ENCODE peak calls at places on chromosome 14, in ten cellular contexts. One of them, this sample, is unnamed.

GRCh38 chr14:104107611-104108569 is 22.4 kb downstream of the ASPG start:
- DNase-seq in SJSA1: no peak
- DNase-seq in GM06990: no peak
- DNase-seq in lung: no peak
- DNase-seq in aorta: peak; percentile 72
- DNase-seq in cardiac fibroblast: no peak
- DNase-seq in AG10803: no peak
- DNase-seq in IMR-90: no peak
- DNase-seq in HFF-Myc: no peak
- DNase-seq in fibroblast of the aortic adventitia: no peak
- DNase-seq in this sample: no peak

GRCh38 chr14:104968153-104968527 is 10.0 kb downstream of the AHNAK2 start:
- DNase-seq in SJSA1: no peak
- DNase-seq in GM06990: no peak
- DNase-seq in lung: peak; percentile 56
- DNase-seq in aorta: peak; percentile 93
- DNase-seq in cardiac fibroblast: peak; percentile 41
- DNase-seq in AG10803: peak; percentile 38
- DNase-seq in IMR-90: peak; percentile 35
- DNase-seq in HFF-Myc: no peak
- DNase-seq in fibroblast of the aortic adventitia: peak; percentile 60
- DNase-seq in this sample: no peak

GRCh38 chr14:49892636-49893308 is at the start of gene ARF6:
- DNase-seq in SJSA1: peak; percentile 97
- DNase-seq in GM06990: peak; percentile 99
- DNase-seq in lung: peak; percentile 98
- DNase-seq in aorta: peak; percentile 100
- DNase-seq in cardiac fibroblast: peak; percentile 97
- DNase-seq in AG10803: peak; percentile 97
- DNase-seq in IMR-90: peak; percentile 96
- DNase-seq in HFF-Myc: peak; percentile 86
- DNase-seq in fibroblast of the aortic adventitia: peak; percentile 96
- DNase-seq in this sample: peak; percentile 90

GRCh38 chr14:100862277-100862676 is 36.4 kb downstream of the MEG3 start:
- DNase-seq in SJSA1: no peak
- DNase-seq in GM06990: no peak
- DNase-seq in lung: no peak
- DNase-seq in aorta: peak; percentile 59
- DNase-seq in cardiac fibroblast: peak; percentile 25
- DNase-seq in AG10803: peak; percentile 11
- DNase-seq in IMR-90: peak; percentile 31
- DNase-seq in HFF-Myc: no peak
- DNase-seq in fibroblast of the aortic adventitia: no peak
- DNase-seq in this sample: no peak

GRCh38 chr14:93926209-93926872 is 803 bp upstream of the FAM181A start:
- DNase-seq in SJSA1: no peak
- DNase-seq in GM06990: no peak
- DNase-seq in lung: no peak
- DNase-seq in aorta: no peak
- DNase-seq in cardiac fibroblast: no peak
- DNase-seq in AG10803: no peak
- DNase-seq in IMR-90: no peak
- DNase-seq in HFF-Myc: no peak
- DNase-seq in fibroblast of the aortic adventitia: no peak
- DNase-seq in this sample: no peak

GRCh38 chr14:52911904-52912303 is 38.9 kb downstream of the FERMT2 start:
- DNase-seq in SJSA1: no peak
- DNase-seq in GM06990: no peak
- DNase-seq in lung: no peak
- DNase-seq in aorta: no peak
- DNase-seq in cardiac fibroblast: no peak
- DNase-seq in AG10803: no peak
- DNase-seq in IMR-90: no peak
- DNase-seq in HFF-Myc: no peak
- DNase-seq in fibroblast of the aortic adventitia: no peak
- DNase-seq in this sample: no peak

GRCh38 chr14:84273181-84273580 is 1256.8 kb upstream of the FLRT2 start:
- DNase-seq in SJSA1: no peak
- DNase-seq in GM06990: no peak
- DNase-seq in lung: no peak
- DNase-seq in aorta: no peak
- DNase-seq in cardiac fibroblast: no peak
- DNase-seq in AG10803: no peak
- DNase-seq in IMR-90: no peak
- DNase-seq in HFF-Myc: no peak
- DNase-seq in fibroblast of the aortic adventitia: no peak
- DNase-seq in this sample: no peak

GRCh38 chr14:105480807-105481801 is 5.6 kb upstream of the CRIP1 start:
- DNase-seq in SJSA1: peak; percentile 95
- DNase-seq in GM06990: peak; percentile 82
- DNase-seq in lung: peak; percentile 89
- DNase-seq in aorta: peak; percentile 97
- DNase-seq in cardiac fibroblast: peak; percentile 92
- DNase-seq in AG10803: peak; percentile 87
- DNase-seq in IMR-90: peak; percentile 81
- DNase-seq in HFF-Myc: peak; percentile 70
- DNase-seq in fibroblast of the aortic adventitia: peak; percentile 86
- DNase-seq in this sample: no peak

GRCh38 chr14:101353422-101353821 is 207.9 kb upstream of the DIO3 start:
- DNase-seq in SJSA1: no peak
- DNase-seq in GM06990: no peak
- DNase-seq in lung: no peak
- DNase-seq in aorta: no peak
- DNase-seq in cardiac fibroblast: no peak
- DNase-seq in AG10803: no peak
- DNase-seq in IMR-90: no peak
- DNase-seq in HFF-Myc: no peak
- DNase-seq in fibroblast of the aortic adventitia: no peak
- DNase-seq in this sample: no peak

GRCh38 chr14:73238262-73238852 is 1.1 kb downstream of the PAPLN start:
- DNase-seq in SJSA1: peak; percentile 77
- DNase-seq in GM06990: no peak
- DNase-seq in lung: no peak
- DNase-seq in aorta: peak; percentile 69
- DNase-seq in cardiac fibroblast: peak; percentile 75
- DNase-seq in AG10803: peak; percentile 70
- DNase-seq in IMR-90: peak; percentile 73
- DNase-seq in HFF-Myc: peak; percentile 25
- DNase-seq in fibroblast of the aortic adventitia: peak; percentile 68
- DNase-seq in this sample: no peak

GRCh38 chr14:55130194-55130550 is 1.1 kb downstream of the LGALS3 start:
- DNase-seq in SJSA1: peak; percentile 50
- DNase-seq in GM06990: no peak
- DNase-seq in lung: no peak
- DNase-seq in aorta: no peak
- DNase-seq in cardiac fibroblast: peak; percentile 64
- DNase-seq in AG10803: peak; percentile 43
- DNase-seq in IMR-90: peak; percentile 69
- DNase-seq in HFF-Myc: no peak
- DNase-seq in fibroblast of the aortic adventitia: peak; percentile 45
- DNase-seq in this sample: no peak

GRCh38 chr14:59707778-59708635 is 131.4 kb upstream of the CCDC175 start:
- DNase-seq in SJSA1: no peak
- DNase-seq in GM06990: no peak
- DNase-seq in lung: no peak
- DNase-seq in aorta: no peak
- DNase-seq in cardiac fibroblast: no peak
- DNase-seq in AG10803: no peak
- DNase-seq in IMR-90: no peak
- DNase-seq in HFF-Myc: no peak
- DNase-seq in fibroblast of the aortic adventitia: peak; percentile 43
- DNase-seq in this sample: no peak
- H3K4me3 ChIP-seq in SJSA1: no peak overlapping the region
- H3K4me3 ChIP-seq in GM06990: no peak overlapping the region
- H3K4me3 ChIP-seq in lung: no peak overlapping the region
- H3K4me3 ChIP-seq in aorta: no peak overlapping the region
- H3K4me3 ChIP-seq in cardiac fibroblast: no peak overlapping the region
- H3K4me3 ChIP-seq in AG10803: no peak overlapping the region
- H3K4me3 ChIP-seq in IMR-90: no peak overlapping the region
- H3K4me3 ChIP-seq in HFF-Myc: no peak overlapping the region
- H3K4me3 ChIP-seq in fibroblast of the aortic adventitia: no peak overlapping the region
- H3K4me3 ChIP-seq in this sample: no peak overlapping the region

DNA sequence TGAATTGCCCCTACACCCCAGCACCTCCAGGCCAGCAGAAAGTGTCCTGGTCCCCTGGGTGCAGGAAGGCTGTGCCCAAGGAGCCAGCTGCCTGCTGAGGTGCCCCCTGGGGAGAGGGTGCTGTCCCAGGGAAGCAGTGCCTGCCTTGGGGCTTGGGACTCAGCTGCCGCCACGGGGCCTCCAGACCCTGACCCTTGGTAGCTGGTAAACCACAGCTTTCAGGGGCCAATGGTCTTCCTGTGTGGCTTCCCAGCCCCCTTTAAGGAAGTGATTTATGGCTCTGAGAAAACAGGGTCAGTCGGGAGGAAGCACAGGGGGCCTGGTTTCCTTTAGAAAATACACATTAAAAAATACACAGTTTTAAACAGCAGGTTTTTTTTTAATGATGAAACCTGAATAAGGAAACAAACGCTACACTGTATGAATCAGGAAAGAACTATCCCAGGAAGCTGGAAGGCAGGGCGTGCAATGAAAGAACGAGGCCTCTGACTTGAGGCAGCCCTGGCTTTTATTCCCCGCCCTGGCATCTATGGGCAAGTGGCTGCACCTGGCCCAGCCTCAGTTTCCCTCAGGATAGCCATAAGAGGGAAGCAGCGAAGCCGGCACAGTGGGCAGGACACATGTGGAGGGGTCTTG is 40.6 kb upstream of the EML1 start:
- DNase-seq in SJSA1: peak; percentile 94
- DNase-seq in GM06990: no peak
- DNase-seq in lung: no peak
- DNase-seq in aorta: peak; percentile 73
- DNase-seq in cardiac fibroblast: peak; percentile 80
- DNase-seq in AG10803: peak; percentile 72
- DNase-seq in IMR-90: peak; percentile 76
- DNase-seq in HFF-Myc: peak; percentile 39
- DNase-seq in fibroblast of the aortic adventitia: peak; percentile 70
- DNase-seq in this sample: no peak
- H3K4me3 ChIP-seq in SJSA1: peak overlapping the region; percentile 4
- H3K4me3 ChIP-seq in GM06990: no peak overlapping the region
- H3K4me3 ChIP-seq in lung: no peak overlapping the region
- H3K4me3 ChIP-seq in aorta: no peak overlapping the region
- H3K4me3 ChIP-seq in cardiac fibroblast: no peak overlapping the region
- H3K4me3 ChIP-seq in AG10803: no peak overlapping the region
- H3K4me3 ChIP-seq in IMR-90: no peak overlapping the region
- H3K4me3 ChIP-seq in HFF-Myc: no peak overlapping the region
- H3K4me3 ChIP-seq in fibroblast of the aortic adventitia: no peak overlapping the region
- H3K4me3 ChIP-seq in this sample: no peak overlapping the region

GRCh38 chr14:95320076-95320895 is 578 bp upstream of the CLMN start:
- DNase-seq in SJSA1: no peak
- DNase-seq in GM06990: no peak
- DNase-seq in lung: no peak
- DNase-seq in aorta: no peak
- DNase-seq in cardiac fibroblast: no peak
- DNase-seq in AG10803: no peak
- DNase-seq in IMR-90: no peak
- DNase-seq in HFF-Myc: no peak
- DNase-seq in fibroblast of the aortic adventitia: no peak
- DNase-seq in this sample: no peak
- H3K4me3 ChIP-seq in SJSA1: peak overlapping the region; percentile 30
- H3K4me3 ChIP-seq in GM06990: peak overlapping the region; percentile 52
- H3K4me3 ChIP-seq in lung: no peak overlapping the region
- H3K4me3 ChIP-seq in aorta: peak overlapping the region; percentile 30
- H3K4me3 ChIP-seq in cardiac fibroblast: peak overlapping the region; percentile 51
- H3K4me3 ChIP-seq in AG10803: peak overlapping the region; percentile 49
- H3K4me3 ChIP-seq in IMR-90: peak overlapping the region; percentile 15
- H3K4me3 ChIP-seq in HFF-Myc: peak overlapping the region; percentile 19
- H3K4me3 ChIP-seq in fibroblast of the aortic adventitia: peak overlapping the region; percentile 42
- H3K4me3 ChIP-seq in this sample: peak overlapping the region; percentile 42

GRCh38 chr14:61761557-61761956 is 663 bp upstream of the SNAPC1 start:
- DNase-seq in SJSA1: no peak
- DNase-seq in GM06990: no peak
- DNase-seq in lung: no peak
- DNase-seq in aorta: no peak
- DNase-seq in cardiac fibroblast: no peak
- DNase-seq in AG10803: no peak
- DNase-seq in IMR-90: no peak
- DNase-seq in HFF-Myc: no peak
- DNase-seq in fibroblast of the aortic adventitia: no peak
- DNase-seq in this sample: no peak

GRCh38 chr14:61766136-61766535 is 3.9 kb downstream of the SNAPC1 start:
- DNase-seq in SJSA1: no peak
- DNase-seq in GM06990: no peak
- DNase-seq in lung: no peak
- DNase-seq in aorta: no peak
- DNase-seq in cardiac fibroblast: no peak
- DNase-seq in AG10803: no peak
- DNase-seq in IMR-90: no peak
- DNase-seq in HFF-Myc: no peak
- DNase-seq in fibroblast of the aortic adventitia: no peak
- DNase-seq in this sample: no peak

GRCh38 chr14:61761959-61762786 is at the start of gene SNAPC1:
- DNase-seq in SJSA1: peak; percentile 88
- DNase-seq in GM06990: peak; percentile 97
- DNase-seq in lung: peak; percentile 97
- DNase-seq in aorta: peak; percentile 99
- DNase-seq in cardiac fibroblast: peak; percentile 98
- DNase-seq in AG10803: peak; percentile 97
- DNase-seq in IMR-90: peak; percentile 97
- DNase-seq in HFF-Myc: peak; percentile 98
- DNase-seq in fibroblast of the aortic adventitia: peak; percentile 98
- DNase-seq in this sample: peak; percentile 96

GRCh38 chr14:61765225-61765943 is 3.2 kb downstream of the SNAPC1 start:
- DNase-seq in SJSA1: no peak
- DNase-seq in GM06990: no peak
- DNase-seq in lung: no peak
- DNase-seq in aorta: no peak
- DNase-seq in cardiac fibroblast: peak; percentile 6
- DNase-seq in AG10803: no peak
- DNase-seq in IMR-90: no peak
- DNase-seq in HFF-Myc: no peak
- DNase-seq in fibroblast of the aortic adventitia: no peak
- DNase-seq in this sample: no peak

DNA sequence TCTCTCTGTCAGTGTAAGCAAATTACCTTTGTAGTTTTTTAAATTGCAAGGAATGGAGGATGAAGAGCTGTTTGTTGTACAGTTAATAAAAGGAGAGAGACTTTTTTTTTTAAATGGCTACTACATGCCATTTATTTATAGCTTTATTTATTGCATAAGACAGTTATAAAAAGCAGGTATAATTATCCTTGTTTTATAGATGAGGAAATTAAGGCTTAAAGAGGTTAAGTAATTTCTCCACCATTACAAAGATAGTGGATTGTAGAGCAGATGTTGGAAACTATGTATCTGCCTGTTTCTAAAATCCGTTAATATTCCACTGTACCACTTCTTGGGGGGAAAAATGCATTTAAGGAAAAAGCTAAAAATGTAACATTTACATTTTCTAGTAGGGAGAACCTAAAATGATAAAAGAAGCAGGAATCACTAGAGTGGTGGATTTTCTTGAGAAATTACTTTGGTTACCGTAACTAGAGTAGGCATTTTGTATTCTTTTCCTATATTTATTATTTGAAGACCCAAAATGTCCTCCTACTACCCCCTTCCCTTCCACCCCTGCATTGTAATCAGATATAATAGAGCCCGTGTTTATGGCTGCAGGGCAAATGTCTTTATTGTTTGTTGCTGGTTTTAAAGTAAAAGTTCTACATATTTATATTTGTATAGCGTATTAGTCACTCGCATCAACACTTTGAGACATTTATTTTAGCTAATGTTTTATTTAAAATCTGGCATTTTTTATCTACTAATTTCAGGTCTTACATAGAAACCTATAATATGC is 2.3 kb downstream of the SNAPC1 start:
- DNase-seq in SJSA1: no peak
- DNase-seq in GM06990: no peak
- DNase-seq in lung: no peak
- DNase-seq in aorta: no peak
- DNase-seq in cardiac fibroblast: peak; percentile 9
- DNase-seq in AG10803: no peak
- DNase-seq in IMR-90: no peak
- DNase-seq in HFF-Myc: no peak
- DNase-seq in fibroblast of the aortic adventitia: no peak
- DNase-seq in this sample: no peak
- H3K4me3 ChIP-seq in SJSA1: no peak overlapping the region
- H3K4me3 ChIP-seq in GM06990: no peak overlapping the region
- H3K4me3 ChIP-seq in lung: no peak overlapping the region
- H3K4me3 ChIP-seq in aorta: no peak overlapping the region
- H3K4me3 ChIP-seq in cardiac fibroblast: peak overlapping the region; percentile 77
- H3K4me3 ChIP-seq in AG10803: peak overlapping the region; percentile 24
- H3K4me3 ChIP-seq in IMR-90: no peak overlapping the region
- H3K4me3 ChIP-seq in HFF-Myc: peak overlapping the region; percentile 94
- H3K4me3 ChIP-seq in fibroblast of the aortic adventitia: peak overlapping the region; percentile 3
- H3K4me3 ChIP-seq in this sample: no peak overlapping the region

This sample was measured in GM12864.